ENCODE peak calls at places on chromosomes 12 and 14, in six cellular contexts. L is CD8-positive, alpha-beta T cell; S is HCT116; I is heart left ventricle; N is psoas muscle; F is left lung. V is an unnamed sample.

GRCh38 chr12:21130998-21131397 is at the start of gene SLCO1B1:
- DNase-seq in S (no peak), I (no peak), L (no peak), N (no peak), F (no peak), V (no peak)

GRCh38 chr12:97681612-97682504 is 219.3 kb downstream of the RMST start:
- DNase-seq in F (no peak), L (no peak), N (no peak), I (no peak), S (no peak), V (no peak)

GRCh38 chr14:29648045-29648444 is 279.6 kb downstream of the PRKD1 start:
- DNase-seq in F (no peak), N (no peak), I (no peak), L (no peak), S (no peak), V (no peak)

GRCh38 chr14:71651228-71651627 is 281.0 kb upstream of the RGS6 start:
- DNase-seq in F (no peak), N (no peak), L (no peak), S (no peak), I (no peak), V (no peak)

GRCh38 chr12:92608418-92609091 is 94.2 kb upstream of the PLEKHG7 start:
- DNase-seq in N (no peak), I (no peak), L (no peak), S (peak), F (no peak), V (no peak)

GRCh38 chr14:58639842-58640484 is 2.2 kb downstream of the DACT1 start:
- DNase-seq in L (no peak), S (peak), N (no peak), F (no peak), I (peak), V (no peak)

GRCh38 chr14:66011855-66012254 is 474.3 kb upstream of the CCDC196 start:
- DNase-seq in N (no peak), S (no peak), F (no peak), I (no peak), L (no peak), V (no peak)

GRCh38 chr12:18476866-18477265 is 215.5 kb downstream of the PIK3C2G start:
- DNase-seq in I (no peak), L (no peak), S (no peak), F (no peak), N (no peak), V (no peak)

GRCh38 chr14:75335588-75335987 is 57.0 kb downstream of the FOS start:
- DNase-seq in N (no peak), F (no peak), I (no peak), L (no peak), S (no peak), V (no peak)

GRCh38 chr14:35504260-35504659 is 29.7 kb upstream of the INSM2 start:
- DNase-seq in F (no peak), I (no peak), N (no peak), L (no peak), S (no peak), V (no peak)

GRCh38 chr12:2804390-2805145 is 7.9 kb upstream of the ITFG2 start:
- DNase-seq in S (no peak), I (peak), L (no peak), N (no peak), F (no peak), V (no peak)

GRCh38 chr12:42484996-42485395 is 104.5 kb downstream of the PRICKLE1 start:
- DNase-seq in N (no peak), S (no peak), F (no peak), L (no peak), I (no peak), V (no peak)

GRCh38 chr14:93713726-93714405 is 74.4 kb downstream of the PRIMA1 start:
- DNase-seq in N (no peak), S (no peak), F (no peak), I (no peak), L (no peak), V (no peak)

GRCh38 chr12:72295744-72296143 is 23.6 kb downstream of the TRHDE start:
- DNase-seq in S (no peak), N (no peak), L (no peak), F (no peak), I (no peak), V (no peak)

GRCh38 chr12:130787445-130788410 is 51.3 kb downstream of the STX2 start:
- DNase-seq in F (no peak), L (no peak), I (no peak), N (no peak), S (no peak), V (no peak)

GRCh38 chr12:62523619-62524018 is 57.0 kb downstream of the MON2 start:
- DNase-seq in F (no peak), L (no peak), I (no peak), S (no peak), N (no peak), V (no peak)

GRCh38 chr12:39368891-39369290 is 74.0 kb downstream of the KIF21A start:
- DNase-seq in S (no peak), I (no peak), N (no peak), L (no peak), F (no peak), V (no peak)

GRCh38 chr12:39375206-39375808 is 67.6 kb downstream of the KIF21A start:
- DNase-seq in S (peak), I (no peak), N (no peak), L (no peak), F (no peak), V (no peak)

GRCh38 chr12:39372204-39372925 is 70.6 kb downstream of the KIF21A start:
- DNase-seq in S (no peak), I (no peak), F (no peak), L (no peak), N (no peak), V (no peak)

GRCh38 chr12:39369756-39370155 is 73.2 kb downstream of the KIF21A start:
- DNase-seq in L (no peak), N (no peak), I (no peak), S (no peak), F (no peak), V (no peak)

GRCh38 chr12:39372929-39373328 is 70.0 kb downstream of the KIF21A start:
- DNase-seq in I (no peak), L (no peak), S (no peak), N (no peak), F (no peak), V (no peak)
- TF ChIP-seq CTCF in I (no peak), L (no peak), S (no peak), N (no peak), F (no peak), V (no peak)

GRCh38 chr12:116391501-116391900 is 114.0 kb upstream of the MED13L start:
- DNase-seq in I (peak), F (no peak), N (no peak), S (no peak), L (no peak), V (no peak)

GRCh38 chr12:116389990-116390655 is 112.6 kb upstream of the MED13L start:
- DNase-seq in I (peak), S (peak), L (no peak), N (no peak), F (no peak), V (no peak)

GRCh38 chr12:116393859-116394650 is 116.6 kb upstream of the MED13L start:
- DNase-seq in L (no peak), I (peak), F (no peak), S (no peak), N (no peak), V (no peak)

GRCh38 chr12:116390656-116391335 is 113.3 kb upstream of the MED13L start:
- DNase-seq in S (no peak), L (no peak), I (peak), F (no peak), N (no peak), V (no peak)

DNA sequence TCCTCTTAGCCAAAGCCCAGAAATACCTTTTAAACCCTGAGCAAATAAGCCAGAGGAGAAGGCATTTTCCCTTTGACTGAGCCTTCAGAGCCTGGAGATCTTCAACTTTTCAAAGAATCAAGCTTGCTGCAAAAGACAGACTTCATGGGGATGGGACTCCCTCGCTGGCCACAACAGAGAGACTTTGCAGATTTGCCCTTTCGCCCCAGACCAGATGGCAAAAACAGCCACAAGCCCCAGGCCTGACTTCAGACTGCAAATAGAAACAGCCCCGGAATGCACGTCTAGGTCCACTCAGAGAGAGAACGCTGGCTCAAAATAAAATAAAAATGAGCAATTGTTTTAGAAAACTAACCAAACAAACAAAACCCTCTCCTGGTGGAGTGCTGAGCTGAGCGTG is 114.6 kb upstream of the MED13L start:
- DNase-seq in F (no peak), L (no peak), I (peak), S (no peak), N (no peak), V (no peak)
- H3K27ac ChIP-seq in F (no peak), L (no peak), I (no peak), S (no peak), N (no peak), V (no peak)

GRCh38 chr12:14937689-14938088 is 648 bp downstream of the ERP27 start:
- DNase-seq in N (no peak), L (no peak), S (peak), F (no peak), I (no peak), V (no peak)
- TF ChIP-seq CTCF in N (no peak), L (peak), S (peak), F (peak), I (no peak), V (peak)

GRCh38 chr14:89302396-89302950 is 114.6 kb downstream of the FOXN3 start:
- DNase-seq in S (peak), F (no peak), N (no peak), L (no peak), I (no peak), V (no peak)
- H3K27ac ChIP-seq in S (peak), F (peak), N (peak), L (no peak), I (peak), V (no peak)

DNA sequence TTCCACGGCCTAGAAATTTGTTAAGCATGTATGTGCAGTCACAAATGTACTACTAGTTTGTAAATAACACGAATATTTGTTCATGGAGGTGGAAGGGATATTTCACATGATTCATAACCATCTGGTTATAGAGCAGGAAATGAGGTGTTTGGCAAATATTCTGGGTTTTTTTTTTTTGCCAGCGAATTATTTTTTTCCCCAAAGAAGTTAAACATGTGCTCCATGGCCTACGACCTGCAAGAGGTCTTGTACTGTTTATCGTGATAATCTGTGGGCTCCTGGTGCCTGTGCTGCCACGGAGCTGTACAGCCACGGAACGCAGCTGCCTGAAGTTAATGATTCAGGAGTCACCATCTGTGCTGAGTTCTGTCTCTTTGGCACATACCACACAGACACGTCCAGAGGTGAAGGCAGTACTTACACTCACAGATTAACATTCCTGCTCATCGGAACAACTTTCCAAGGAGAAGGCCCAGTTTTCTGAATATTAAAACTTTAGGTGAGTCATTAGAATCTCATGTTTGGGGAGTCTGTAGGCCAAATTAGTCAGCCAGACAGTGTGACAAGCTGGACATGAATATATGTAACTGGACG is 156.3 kb downstream of the TMX1 start:
- DNase-seq in S (no peak), F (no peak), L (no peak), I (no peak), N (no peak), V (no peak)
- TF ChIP-seq CTCF in S (no peak), F (no peak), L (no peak), I (no peak), N (no peak), V (no peak)

GRCh38 chr12:47360771-47361388 is 281.1 kb upstream of the AMIGO2 start:
- DNase-seq in S (no peak), N (no peak), L (peak), I (no peak), F (no peak), V (peak)
- H3K27ac ChIP-seq in S (no peak), N (peak), L (peak), I (peak), F (peak), V (peak)